ENCODE peak calls at places on chromosomes 16 and 17, in ten cellular contexts. U is ovary, W is B cell, L is GM12865, O is A673, A is left ventricle myocardium inferior, S is thoracic aorta, X is natural killer cell, B is AG04449, M is colonic mucosa. K is an unnamed sample.

GRCh38 chr17:58822148-58823050 is 66.7 kb downstream of the PPM1E start:
- DNase-seq in X (no peak), L (no peak), U (no peak), B (no peak), O (peak; percentile 11), W (no peak), A (no peak), M (no peak), S (no peak), K (no peak)

GRCh38 chr16:11094838-11095565 is 150.6 kb downstream of the CLEC16A start:
- DNase-seq in W (no peak), X (no peak), S (no peak), M (no peak), O (no peak), U (no peak), A (no peak), B (no peak), L (peak; percentile 47), K (no peak)

GRCh38 chr16:80631581-80631980 is 90.8 kb downstream of the DYNLRB2 start:
- DNase-seq in S (no peak), O (no peak), M (no peak), U (no peak), W (no peak), X (no peak), L (no peak), B (peak; percentile 4), A (no peak), K (no peak)

GRCh38 chr17:51733166-51733565 is 425.3 kb downstream of the CA10 start:
- DNase-seq in X (no peak), B (no peak), S (no peak), A (no peak), W (no peak), O (no peak), L (no peak), U (no peak), M (no peak), K (no peak)

GRCh38 chr16:21722771-21723460 is 59.1 kb downstream of the OTOA start:
- DNase-seq in U (no peak), B (no peak), L (no peak), X (no peak), A (no peak), M (no peak), W (no peak), S (no peak), O (no peak), K (no peak)

GRCh38 chr17:38719943-38720641 is 10.0 kb upstream of the CISD3 start:
- DNase-seq in S (no peak), L (no peak), O (no peak), B (no peak), M (no peak), A (no peak), W (no peak), X (no peak), U (no peak), K (no peak)

GRCh38 chr16:68417711-68418301 is 30.5 kb downstream of the SMPD3 start:
- DNase-seq in L (peak; percentile 87), U (no peak), M (peak; percentile 87), B (no peak), O (peak; percentile 23), W (peak; percentile 69), X (peak; percentile 28), S (no peak), A (no peak), K (no peak)

GRCh38 chr16:89704281-89704680 is 2.8 kb upstream of the SPATA2L start:
- DNase-seq in B (no peak), O (no peak), W (no peak), L (peak; percentile 9), S (no peak), X (no peak), U (no peak), A (no peak), M (no peak), K (no peak)

GRCh38 chr17:1607971-1608320 is 20.7 kb downstream of the SLC43A2 start:
- DNase-seq in A (no peak), O (no peak), B (no peak), M (no peak), L (peak; percentile 46), U (no peak), S (no peak), W (no peak), X (no peak), K (no peak)

DNA sequence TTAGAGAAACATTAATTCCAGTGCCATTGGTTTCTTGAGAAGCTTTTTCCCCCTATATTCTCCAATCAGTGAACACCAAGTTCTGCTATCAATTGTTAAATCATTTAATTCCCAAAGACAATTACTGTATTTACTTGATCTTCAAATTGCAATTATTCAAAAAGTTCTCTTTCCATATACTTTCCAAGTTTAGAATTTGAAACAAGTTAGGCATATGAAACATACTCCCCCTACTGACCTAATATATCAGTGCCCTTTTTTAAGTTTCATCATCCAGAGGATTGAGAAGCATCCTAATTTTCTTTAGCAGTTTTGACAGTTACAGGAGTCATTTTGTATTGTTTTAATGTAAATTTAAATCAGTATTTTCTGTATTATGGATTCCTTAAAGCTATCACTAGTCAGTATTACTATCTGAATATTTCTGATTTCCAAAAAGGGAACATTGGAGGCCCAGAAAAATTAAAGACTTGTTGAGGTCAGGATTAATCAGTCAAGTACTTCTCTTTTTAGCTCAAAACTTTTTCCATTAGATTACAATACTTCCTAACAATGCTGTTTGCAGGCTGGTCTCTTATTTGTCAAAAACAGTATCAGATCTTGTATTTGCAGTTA is 16.3 kb downstream of the MEIOC start:
- DNase-seq in U (no peak), B (no peak), O (peak; percentile 9), X (no peak), S (no peak), M (no peak), W (no peak), A (no peak), L (peak; percentile 20), K (no peak)
- TF ChIP-seq CTCF in U (no peak), B (peak; percentile 35), O (peak; percentile 56), X (no peak), S (peak; percentile 23), M (peak; percentile 12), W (peak; percentile 65), A (peak; percentile 59), L (peak; percentile 37), K (peak; percentile 65)

DNA sequence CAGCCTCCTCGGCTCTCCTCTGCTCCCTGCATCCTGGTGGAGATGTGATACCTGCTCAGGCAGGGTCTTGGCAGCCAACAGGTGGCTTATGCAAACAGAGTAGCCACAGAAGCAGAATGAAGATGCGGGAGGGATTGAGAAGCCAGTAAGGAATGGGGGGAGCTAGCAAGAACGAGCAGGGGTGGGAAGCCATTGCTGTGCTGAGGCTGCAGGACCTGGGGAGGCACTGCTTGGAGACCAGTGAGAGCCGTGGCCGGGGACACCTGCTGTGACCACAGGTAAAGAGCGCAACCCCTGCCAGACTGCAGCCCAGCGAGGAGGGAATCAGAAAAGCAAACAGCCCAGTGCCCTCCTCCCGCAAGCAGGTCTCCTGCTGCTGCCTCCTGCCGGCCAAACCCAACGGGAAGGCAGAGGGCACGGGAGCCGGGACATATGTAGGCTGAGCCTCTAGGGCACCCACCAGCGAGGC is 14.7 kb downstream of the AIPL1 start:
- DNase-seq in B (no peak), W (no peak), X (no peak), O (peak; percentile 40), S (no peak), U (no peak), M (no peak), A (no peak), L (peak; percentile 21), K (no peak)
- TF ChIP-seq CTCF in B (peak; percentile 48), W (no peak), X (no peak), O (peak; percentile 50), S (no peak), U (no peak), M (no peak), A (peak; percentile 43), L (peak; percentile 19), K (peak; percentile 31)

GRCh38 chr16:30369091-30369937 is 980 bp downstream of the TBC1D10B start:
- DNase-seq in L (no peak), S (no peak), M (peak; percentile 38), U (no peak), W (no peak), O (no peak), B (no peak), A (no peak), X (no peak), K (no peak)

GRCh38 chr16:30370444-30371247 is at the start of gene TBC1D10B:
- DNase-seq in M (peak; percentile 100), L (peak; percentile 100), X (peak; percentile 96), A (peak; percentile 97), O (peak; percentile 100), W (peak; percentile 100), S (peak; percentile 97), U (peak; percentile 98), B (peak; percentile 100), K (peak; percentile 100)

GRCh38 chr16:30368792-30369090 is 1.6 kb downstream of the TBC1D10B start:
- DNase-seq in S (no peak), U (no peak), M (no peak), B (no peak), W (no peak), X (no peak), A (no peak), L (no peak), O (no peak), K (no peak)

GRCh38 chr16:30371248-30371816 is 1.0 kb upstream of the TBC1D10B start:
- DNase-seq in L (no peak), A (no peak), W (no peak), X (no peak), S (no peak), M (no peak), B (no peak), U (no peak), O (no peak), K (no peak)

DNA sequence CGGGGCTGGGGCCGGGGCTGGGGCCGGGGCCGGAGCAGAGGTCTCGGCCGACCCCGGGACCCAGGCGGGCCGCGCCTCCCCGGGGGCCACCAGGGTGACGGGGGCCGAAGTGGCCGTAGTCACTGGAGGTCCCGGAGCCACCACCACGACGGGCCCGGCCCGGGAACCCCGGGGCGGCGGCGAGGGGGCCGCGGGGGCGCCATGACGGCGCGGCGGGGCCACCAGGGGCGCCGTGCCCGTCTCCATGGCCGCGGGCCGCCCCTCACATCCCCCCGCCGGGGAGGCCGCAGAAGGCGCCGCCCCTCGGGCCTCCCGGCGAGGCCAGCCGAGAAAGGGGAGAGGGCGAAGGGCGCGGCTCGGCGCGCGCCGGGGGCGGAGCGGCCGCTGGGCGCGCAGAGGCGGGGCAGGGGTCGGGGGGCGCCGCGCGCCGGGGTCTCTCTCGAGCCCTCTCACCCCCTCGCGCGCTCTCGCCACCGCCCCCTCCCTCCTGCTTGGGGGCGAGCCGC is 303 bp downstream of the TBC1D10B start:
- DNase-seq in L (no peak), O (no peak), X (no peak), S (no peak), U (no peak), M (no peak), W (no peak), A (no peak), B (no peak), K (no peak)
- TF ChIP-seq CTCF in L (no peak), O (no peak), X (no peak), S (no peak), U (no peak), M (no peak), W (no peak), A (no peak), B (no peak), K (no peak)

DNA sequence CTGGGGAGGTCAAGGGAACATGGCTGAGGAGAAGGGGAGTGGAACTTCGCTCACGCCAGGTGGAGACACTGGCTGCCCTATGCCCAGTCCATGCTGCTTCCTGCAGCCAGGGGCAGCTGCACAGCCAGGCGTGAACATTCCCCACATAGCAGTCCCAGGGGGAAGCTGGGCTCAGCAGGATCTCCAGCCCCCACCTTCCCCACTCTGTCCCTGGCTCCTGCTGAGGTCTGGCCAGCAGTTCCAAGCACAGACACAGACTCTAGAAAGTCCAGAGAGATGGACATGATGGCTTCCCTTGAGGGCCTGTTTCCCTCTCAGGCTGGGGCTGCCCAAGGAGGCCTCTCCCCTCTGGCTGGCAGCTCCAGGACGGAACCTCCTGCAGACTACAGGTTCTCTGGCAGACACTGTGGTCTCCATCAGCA is 9.3 kb downstream of the JUP start:
- DNase-seq in O (no peak), X (no peak), A (peak; percentile 77), W (no peak), M (no peak), B (no peak), S (no peak), L (no peak), U (peak; percentile 47), K (no peak)
- TF ChIP-seq CTCF in O (no peak), X (no peak), A (peak; percentile 77), W (no peak), M (peak; percentile 11), B (no peak), S (peak; percentile 41), L (no peak), U (no peak), K (peak; percentile 38)